ENCODE peak calls at places on chromosomes 13 and 19, in five cellular contexts. N, H, D, F and T are unnamed samples.

GRCh38 chr19:52188822-52189744 is 769 bp upstream of the PPP2R1A start:
- DNase-seq in N (no peak), H (peak; percentile 98), D (no peak), F (peak; percentile 92), T (peak; percentile 92)

GRCh38 chr13:26787961-26788360 is 27.4 kb upstream of the GPR12 start:
- DNase-seq in N (no peak), H (no peak), D (no peak), F (no peak), T (no peak)

GRCh38 chr13:54614729-54615128 is 1586.1 kb downstream of the OLFM4 start:
- DNase-seq in N (no peak), H (no peak), D (no peak), F (no peak), T (no peak)

GRCh38 chr13:94058821-94059360 is 420.6 kb downstream of the DCT start:
- DNase-seq in N (no peak), H (no peak), D (no peak), F (no peak), T (no peak)

GRCh38 chr19:4533334-4533733 is 1.7 kb downstream of the PLIN5 start:
- DNase-seq in N (no peak), H (no peak), D (no peak), F (no peak), T (no peak)

GRCh38 chr19:18871543-18871942 is 24.4 kb downstream of the CERS1 start:
- DNase-seq in N (no peak), H (no peak), D (no peak), F (no peak), T (no peak)

GRCh38 chr19:3065675-3066357 is 3.5 kb upstream of the TLE5 start:
- DNase-seq in N (peak; percentile 73), H (no peak), D (peak; percentile 80), F (no peak), T (no peak)

GRCh38 chr19:6047741-6048231 is 62.5 kb downstream of the RFX2 start:
- DNase-seq in N (no peak), H (peak; percentile 77), D (peak; percentile 70), F (peak; percentile 60), T (peak; percentile 77)

GRCh38 chr13:61247149-61247936 is 168.3 kb downstream of the PCDH20 start:
- DNase-seq in N (peak; percentile 48), H (peak; percentile 28), D (no peak), F (no peak), T (no peak)

GRCh38 chr13:98399756-98400155 is 177.2 kb downstream of the STK24 start:
- DNase-seq in N (no peak), H (no peak), D (no peak), F (no peak), T (no peak)

GRCh38 chr19:53879145-53880037 is 2.6 kb upstream of the PRKCG start:
- DNase-seq in N (no peak), H (peak; percentile 100), D (peak; percentile 86), F (peak; percentile 90), T (peak; percentile 92)

GRCh38 chr13:94950303-94950702 is 238.0 kb upstream of the SOX21 start:
- DNase-seq in N (no peak), H (no peak), D (no peak), F (no peak), T (no peak)

GRCh38 chr19:29678484-29679106 is 13.3 kb downstream of the PLEKHF1 start:
- DNase-seq in N (no peak), H (no peak), D (peak; percentile 22), F (no peak), T (no peak)

GRCh38 chr13:48977973-48978372 is 2.3 kb downstream of the FNDC3A start:
- DNase-seq in N (no peak), H (no peak), D (no peak), F (no peak), T (no peak)

GRCh38 chr13:48580185-48580803 is 47.4 kb upstream of the RCBTB2 start:
- DNase-seq in N (no peak), H (peak; percentile 71), D (peak; percentile 52), F (peak; percentile 33), T (no peak)

GRCh38 chr13:44171151-44171550 is 202.5 kb upstream of the SERP2 start:
- DNase-seq in N (no peak), H (no peak), D (no peak), F (no peak), T (no peak)

GRCh38 chr13:79525051-79525450 is 44.1 kb downstream of the NDFIP2 start:
- DNase-seq in N (no peak), H (no peak), D (no peak), F (no peak), T (no peak)
- TF ChIP-seq ATF2 in N (no peak), H (no peak), D (no peak), F (no peak), T (no peak)

GRCh38 chr13:100235311-100235901 is 146.5 kb downstream of the PCCA start:
- DNase-seq in N (no peak), H (no peak), D (peak; percentile 60), F (peak; percentile 13), T (no peak)
- TF ChIP-seq ATF2 in N (no peak), H (no peak), D (no peak), F (no peak), T (no peak)

DNA sequence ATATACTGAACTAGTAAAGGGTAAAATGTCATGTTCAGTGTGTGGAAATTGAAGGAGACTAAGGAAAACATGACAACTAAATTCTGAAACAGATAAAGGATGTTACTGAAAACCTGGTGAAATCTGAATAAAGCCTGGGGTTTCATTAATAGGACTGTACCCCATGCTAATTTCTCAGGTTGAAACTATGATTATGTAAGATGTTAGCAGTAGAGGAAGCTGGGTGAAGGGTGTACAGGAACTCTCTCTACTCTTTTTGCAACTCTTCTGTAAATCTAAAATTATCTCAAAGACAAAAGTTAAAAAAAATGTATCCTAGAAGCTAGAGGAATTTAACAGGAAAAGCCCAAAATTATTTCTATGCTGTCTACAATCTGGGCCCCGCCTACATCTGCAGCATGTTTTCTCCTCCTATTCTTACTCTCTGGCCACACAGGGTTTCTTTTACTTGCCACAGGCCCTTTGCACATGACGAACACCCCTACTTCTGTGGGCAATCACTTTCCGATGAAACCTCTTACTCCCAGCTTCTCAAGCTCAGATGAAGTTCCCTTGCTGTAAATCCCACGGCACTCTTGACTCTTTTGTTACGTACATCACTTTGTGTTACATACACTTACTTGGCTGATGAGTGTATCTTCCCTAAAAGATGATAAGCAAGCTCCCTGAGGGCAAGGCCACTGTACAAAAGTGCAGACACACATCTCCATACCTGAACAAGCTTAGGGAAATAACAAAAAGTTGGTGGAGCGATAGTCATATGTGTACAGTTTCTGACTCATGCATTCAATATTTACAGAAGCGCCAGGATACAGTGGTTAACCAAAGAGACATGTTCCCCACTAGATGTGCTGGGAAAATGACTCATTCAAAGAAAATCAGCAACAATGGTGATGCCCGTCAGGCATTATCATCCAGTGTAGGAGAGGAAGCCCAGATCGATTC is 32.6 kb downstream of the RUBCNL start:
- DNase-seq in N (peak; percentile 53), H (no peak), D (peak; percentile 68), F (no peak), T (no peak)
- TF ChIP-seq ATF2 in N (peak; percentile 85), H (no peak), D (no peak), F (no peak), T (no peak)

DNA sequence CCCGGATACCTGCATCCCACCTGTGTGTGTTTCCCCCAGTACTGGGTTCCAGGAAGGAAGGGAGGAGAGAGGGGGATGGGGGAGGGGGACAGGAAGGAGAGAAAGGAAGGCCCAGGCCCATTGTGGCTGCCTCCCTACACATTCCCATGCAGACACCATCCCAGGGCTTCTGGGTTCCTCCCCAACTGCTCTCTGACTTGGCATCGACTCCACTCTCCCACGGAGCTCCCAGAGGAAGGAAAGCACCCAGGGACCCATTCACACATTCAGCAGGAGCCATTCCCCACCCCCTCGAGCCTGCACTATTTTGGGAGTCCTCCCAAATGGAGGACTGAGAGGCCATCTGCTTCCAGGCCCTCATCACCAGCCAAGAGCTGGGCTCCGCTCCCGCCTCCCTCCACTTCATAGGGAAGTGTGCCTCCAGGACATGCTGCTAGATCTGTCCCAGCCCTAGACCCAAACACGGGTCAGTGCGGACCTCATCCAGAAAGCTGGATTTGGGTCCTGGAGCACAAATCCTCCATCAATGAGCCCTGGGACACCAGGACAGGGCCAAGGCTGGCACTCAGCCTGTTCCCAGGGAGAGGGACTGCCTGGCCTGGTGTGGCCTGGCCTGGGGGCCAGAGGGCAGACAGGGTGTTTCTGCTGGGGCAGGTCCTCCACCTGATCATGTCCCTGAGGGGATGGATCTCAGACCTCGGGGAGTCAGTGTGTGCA is 13.1 kb downstream of the PRR36 start:
- DNase-seq in N (no peak), H (no peak), D (no peak), F (no peak), T (no peak)
- TF ChIP-seq ATF2 in N (no peak), H (no peak), D (no peak), F (no peak), T (no peak)

GRCh38 chr13:97121894-97122293 is 100.2 kb upstream of the MBNL2 start:
- DNase-seq in N (no peak), H (no peak), D (no peak), F (no peak), T (no peak)

GRCh38 chr13:97120976-97121375 is 101.2 kb upstream of the MBNL2 start:
- DNase-seq in N (no peak), H (no peak), D (no peak), F (no peak), T (no peak)

GRCh38 chr13:97117388-97117910 is 104.7 kb upstream of the MBNL2 start:
- DNase-seq in N (no peak), H (no peak), D (no peak), F (no peak), T (no peak)

GRCh38 chr13:97122381-97122996 is 99.6 kb upstream of the MBNL2 start:
- DNase-seq in N (no peak), H (no peak), D (no peak), F (no peak), T (no peak)

DNA sequence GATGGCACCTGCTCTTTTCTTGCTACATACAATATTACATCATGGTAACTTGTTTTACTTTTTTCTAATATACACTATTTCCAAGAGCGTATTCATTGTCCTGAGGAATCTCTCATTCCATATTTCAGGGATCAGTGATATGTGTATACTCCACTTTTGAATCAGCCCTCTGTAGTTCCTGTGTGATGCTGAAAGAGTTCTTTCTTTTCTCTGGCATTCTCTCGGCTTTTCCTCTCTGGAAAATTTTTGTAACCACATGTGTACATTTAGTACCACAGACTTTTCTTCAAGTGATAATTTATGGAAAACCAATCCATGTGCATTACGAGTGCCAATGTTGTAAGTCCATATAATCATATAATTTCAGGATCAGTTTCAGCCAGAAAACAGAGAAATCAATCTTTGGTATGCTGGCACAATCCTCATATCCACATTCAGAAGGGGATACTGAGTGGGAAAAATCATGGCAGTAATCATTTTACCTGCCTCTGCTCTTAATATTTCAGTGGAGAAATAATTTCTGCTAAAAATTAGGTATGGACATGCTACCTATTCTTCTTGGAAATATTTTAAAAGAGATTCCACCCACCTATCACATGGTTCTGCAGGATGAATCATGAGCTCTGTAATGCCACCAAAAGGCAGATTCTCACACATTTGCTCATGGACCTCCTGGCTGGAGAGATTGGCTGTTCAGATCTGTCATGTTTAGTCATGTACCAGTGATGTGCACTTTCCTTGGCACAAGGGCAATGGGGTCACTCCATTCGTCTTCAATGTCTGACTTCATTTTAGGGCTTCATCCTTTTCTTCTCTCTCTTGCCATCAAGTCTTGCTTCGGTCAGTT is 102.0 kb upstream of the MBNL2 start:
- DNase-seq in N (no peak), H (no peak), D (no peak), F (no peak), T (no peak)
- TF ChIP-seq ATF2 in N (no peak), H (no peak), D (no peak), F (no peak), T (no peak)

DNA sequence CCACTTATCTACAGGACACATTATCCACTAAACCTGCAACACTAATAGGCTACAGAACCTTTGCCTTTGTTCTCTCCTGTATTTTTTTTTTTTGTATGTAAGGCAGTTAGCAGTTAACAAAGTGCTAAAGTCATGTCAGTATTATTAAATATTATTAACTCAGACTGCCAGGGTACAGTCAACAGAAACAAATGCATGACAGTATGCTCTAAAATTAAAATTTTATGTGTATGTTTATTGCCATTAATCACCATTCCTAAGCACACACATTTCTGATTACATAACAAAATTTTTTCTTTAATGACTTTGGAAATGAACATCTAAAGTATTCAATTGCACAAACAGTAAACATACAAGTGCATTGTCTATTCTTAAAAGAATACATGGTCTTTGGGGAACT is 41.7 kb downstream of the XPO4 start:
- DNase-seq in N (no peak), H (no peak), D (no peak), F (no peak), T (no peak)
- TF ChIP-seq ATF2 in N (no peak), H (no peak), D (no peak), F (no peak), T (no peak)